ENCODE peak calls at places on chromosomes 7 and 10, in nine cellular contexts. Y is PC-9, H is uterus, A is A172, G is HTR-8/SVneo, D is posterior vena cava, P is GDM1, T is M059J, Z is non-pigmented ciliary epithelial cell. E is an unnamed sample.
A peak's percentile ranks its signal among the peaks of the same experiment; 100 is the strongest.

GRCh38 chr7:54701982-54702381 is 57.0 kb downstream of the SEC61G start:
- DNase-seq in Y (no peak), H (no peak), A (no peak), G (no peak), D (no peak), P (no peak), T (no peak), Z (no peak), E (no peak)

GRCh38 chr7:7870590-7870989 is 98.0 kb upstream of the GLCCI1 start:
- DNase-seq in Y (no peak), H (no peak), A (no peak), G (no peak), D (no peak), P (no peak), T (no peak), Z (no peak), E (no peak)

GRCh38 chr10:17512341-17513001 is 58.1 kb upstream of the ST8SIA6 start:
- DNase-seq in Y (peak; percentile 89), H (no peak), A (peak; percentile 99), G (no peak), D (no peak), P (no peak), T (peak; percentile 95), Z (peak; percentile 97), E (peak; percentile 98)

GRCh38 chr7:123573371-123573770 is 15.8 kb upstream of the NDUFA5 start:
- DNase-seq in Y (no peak), H (no peak), A (no peak), G (no peak), D (no peak), P (no peak), T (no peak), Z (no peak), E (no peak)

GRCh38 chr7:77396894-77397547 is 19.1 kb downstream of the GSAP start:
- DNase-seq in Y (no peak), H (no peak), A (no peak), G (no peak), D (no peak), P (no peak), T (no peak), Z (no peak), E (no peak)

GRCh38 chr7:75914169-75914654 is 743 bp upstream of the POR start:
- DNase-seq in Y (no peak), H (no peak), A (no peak), G (no peak), D (peak; percentile 81), P (no peak), T (no peak), Z (no peak), E (no peak)

GRCh38 chr7:128407751-128408708 is 1.8 kb downstream of the IMPDH1 start:
- DNase-seq in Y (no peak), H (no peak), A (no peak), G (no peak), D (peak; percentile 50), P (no peak), T (no peak), Z (no peak), E (no peak)

GRCh38 chr7:26603631-26604030 is 260.8 kb downstream of the SKAP2 start:
- DNase-seq in Y (peak; percentile 99), H (no peak), A (peak; percentile 88), G (no peak), D (no peak), P (no peak), T (peak; percentile 69), Z (no peak), E (peak; percentile 53)

GRCh38 chr10:104897679-104898078 is 256.6 kb downstream of the SORCS3 start:
- DNase-seq in Y (no peak), H (no peak), A (no peak), G (no peak), D (no peak), P (no peak), T (no peak), Z (no peak), E (no peak)

GRCh38 chr10:8312079-8312478 is 257.6 kb downstream of the GATA3 start:
- DNase-seq in Y (no peak), H (no peak), A (no peak), G (no peak), D (no peak), P (no peak), T (peak; percentile 76), Z (no peak), E (peak; percentile 20)

GRCh38 chr7:154928136-154929005 is 74.6 kb downstream of the PAXIP1 start:
- DNase-seq in Y (peak; percentile 96), H (peak; percentile 37), A (peak; percentile 88), G (peak; percentile 71), D (no peak), P (peak; percentile 62), T (peak; percentile 95), Z (peak; percentile 70), E (peak; percentile 82)

GRCh38 chr7:26990268-26990667 is 105.5 kb downstream of the HOXA1 start:
- DNase-seq in Y (no peak), H (no peak), A (no peak), G (no peak), D (no peak), P (no peak), T (no peak), Z (no peak), E (no peak)

GRCh38 chr7:45404622-45405021 is 169.5 kb upstream of the ADCY1 start:
- DNase-seq in Y (no peak), H (no peak), A (no peak), G (no peak), D (no peak), P (no peak), T (no peak), Z (no peak), E (no peak)

GRCh38 chr7:139820089-139820488 is 9.0 kb upstream of the TBXAS1 start:
- DNase-seq in Y (no peak), H (no peak), A (no peak), G (no peak), D (no peak), P (no peak), T (no peak), Z (no peak), E (no peak)

GRCh38 chr7:116547347-116547746 is 22.5 kb downstream of the CAV1 start:
- DNase-seq in Y (no peak), H (no peak), A (no peak), G (no peak), D (no peak), P (no peak), T (peak; percentile 65), Z (no peak), E (peak; percentile 17)

GRCh38 chr10:8543361-8544056 is 489.0 kb downstream of the GATA3 start:
- DNase-seq in Y (peak; percentile 85), H (no peak), A (no peak), G (no peak), D (no peak), P (no peak), T (peak; percentile 71), Z (no peak), E (peak; percentile 3)

GRCh38 chr7:130917669-130918128 is 183.7 kb upstream of the KLF14 start:
- DNase-seq in Y (peak; percentile 84), H (no peak), A (peak; percentile 57), G (no peak), D (no peak), P (no peak), T (peak; percentile 74), Z (no peak), E (no peak)

GRCh38 chr10:6074489-6075301 is 12.5 kb upstream of the IL2RA start:
- DNase-seq in Y (no peak), H (no peak), A (peak; percentile 81), G (peak; percentile 46), D (no peak), P (no peak), T (peak; percentile 7), Z (peak; percentile 36), E (peak; percentile 49)

GRCh38 chr7:117269417-117269816 is 53.4 kb downstream of the WNT2 start:
- DNase-seq in Y (no peak), H (no peak), A (peak; percentile 91), G (peak; percentile 53), D (no peak), P (no peak), T (peak; percentile 94), Z (peak; percentile 93), E (peak; percentile 64)

GRCh38 chr7:27263781-27264180 is 21.2 kb downstream of the EVX1 start:
- DNase-seq in Y (peak; percentile 67), H (no peak), A (peak; percentile 36), G (no peak), D (no peak), P (no peak), T (no peak), Z (no peak), E (no peak)

GRCh38 chr7:31917256-31917655 is 153.0 kb downstream of the PDE1C start:
- DNase-seq in Y (no peak), H (no peak), A (peak; percentile 38), G (no peak), D (no peak), P (no peak), T (peak; percentile 79), Z (no peak), E (no peak)

GRCh38 chr7:99090811-99091582 is 52.9 kb downstream of the SMURF1 start:
- DNase-seq in Y (no peak), H (no peak), A (no peak), G (no peak), D (no peak), P (no peak), T (peak; percentile 22), Z (no peak), E (no peak)

GRCh38 chr10:5873515-5873995 is 16.1 kb downstream of the ANKRD16 start:
- DNase-seq in Y (peak; percentile 38), H (peak; percentile 69), A (peak; percentile 87), G (peak; percentile 72), D (no peak), P (peak; percentile 24), T (peak; percentile 52), Z (peak; percentile 27), E (peak; percentile 83)

GRCh38 chr10:100907175-100907574 is 5.6 kb upstream of the SLF2 start:
- DNase-seq in Y (no peak), H (no peak), A (no peak), G (no peak), D (no peak), P (no peak), T (no peak), Z (no peak), E (no peak)

GRCh38 chr7:150435390-150436073 is 14.9 kb upstream of the GIMAP8 start:
- DNase-seq in Y (no peak), H (no peak), A (no peak), G (no peak), D (no peak), P (peak; percentile 46), T (no peak), Z (no peak), E (no peak)

GRCh38 chr7:151818674-151819519 is 58.0 kb downstream of the PRKAG2 start:
- DNase-seq in Y (peak; percentile 93), H (no peak), A (no peak), G (no peak), D (peak; percentile 80), P (no peak), T (no peak), Z (no peak), E (no peak)

GRCh38 chr7:129741743-129742213 is 130.3 kb downstream of the NRF1 start:
- DNase-seq in Y (no peak), H (no peak), A (no peak), G (no peak), D (no peak), P (no peak), T (no peak), Z (no peak), E (peak; percentile 11)

GRCh38 chr7:50821457-50821977 is 38.8 kb upstream of the GRB10 start:
- DNase-seq in Y (peak; percentile 77), H (no peak), A (peak; percentile 52), G (peak; percentile 10), D (no peak), P (no peak), T (peak; percentile 85), Z (no peak), E (no peak)

GRCh38 chr10:125985557-125986246 is 89.3 kb downstream of the FANK1 start:
- DNase-seq in Y (no peak), H (no peak), A (no peak), G (no peak), D (no peak), P (no peak), T (no peak), Z (no peak), E (no peak)

GRCh38 chr7:130910949-130911944 is 177.2 kb upstream of the KLF14 start:
- DNase-seq in Y (peak; percentile 63), H (no peak), A (peak; percentile 40), G (no peak), D (no peak), P (no peak), T (peak; percentile 85), Z (no peak), E (peak; percentile 75)

GRCh38 chr7:32539917-32540544 is 44.7 kb downstream of the AVL9 start:
- DNase-seq in Y (no peak), H (no peak), A (no peak), G (no peak), D (no peak), P (no peak), T (peak; percentile 3), Z (no peak), E (no peak)

E was measured in astrocyte of the hippocampus.